ENCODE peak calls at places on chromosomes 7 and 10, in four cellular contexts. N, F, B and I are unnamed samples.
A peak's percentile ranks its signal among the peaks of the same experiment; 100 is the strongest.

GRCh38 chr7:30154111-30154587 is 19.4 kb downstream of the MTURN start:
- DNase-seq in N (no peak), F (no peak), B (no peak), I (no peak)

GRCh38 chr7:39700932-39701331 is 77.6 kb downstream of the RALA start:
- DNase-seq in N (no peak), F (no peak), B (peak; percentile 67), I (no peak)

GRCh38 chr7:81882086-81882485 is 112.2 kb upstream of the HGF start:
- DNase-seq in N (no peak), F (no peak), B (no peak), I (no peak)

GRCh38 chr10:11813855-11814557 is 9.2 kb upstream of the PROSER2 start:
- DNase-seq in N (no peak), F (no peak), B (no peak), I (no peak)

GRCh38 chr7:73329861-73330581 is 2.1 kb downstream of the FKBP6 start:
- DNase-seq in N (no peak), F (no peak), B (no peak), I (no peak)

GRCh38 chr7:75040512-75040911 is 33.1 kb downstream of the RCC1L start:
- DNase-seq in N (no peak), F (no peak), B (no peak), I (no peak)

GRCh38 chr10:101545898-101546297 is 42.2 kb downstream of the POLL start:
- DNase-seq in N (no peak), F (no peak), B (no peak), I (no peak)

GRCh38 chr7:2032876-2033407 is 199.8 kb downstream of the MAD1L1 start:
- DNase-seq in N (no peak), F (peak; percentile 29), B (peak; percentile 49), I (no peak)

GRCh38 chr10:89516149-89516832 is 19.1 kb downstream of the SLC16A12 start:
- DNase-seq in N (no peak), F (peak; percentile 64), B (peak; percentile 70), I (peak; percentile 66)

GRCh38 chr10:93071674-93072224 is 1.9 kb upstream of the CYP26A1 start:
- DNase-seq in N (no peak), F (peak; percentile 45), B (no peak), I (no peak)

GRCh38 chr7:31890751-31891150 is 179.5 kb downstream of the PDE1C start:
- DNase-seq in N (no peak), F (no peak), B (no peak), I (no peak)

GRCh38 chr7:105602325-105603305 is 21.3 kb upstream of the EFCAB10 start:
- DNase-seq in N (no peak), F (no peak), B (no peak), I (no peak)

GRCh38 chr10:35546824-35547225 is 58.3 kb upstream of the GJD4 start:
- DNase-seq in N (no peak), F (no peak), B (no peak), I (no peak)

GRCh38 chr7:17304926-17305325 is 6.5 kb downstream of the AHR start:
- DNase-seq in N (no peak), F (no peak), B (no peak), I (no peak)

GRCh38 chr7:31408120-31408729 is 67.7 kb upstream of the NEUROD6 start:
- DNase-seq in N (no peak), F (no peak), B (no peak), I (no peak)

GRCh38 chr10:20363666-20364065 is 533.4 kb downstream of the NEBL start:
- DNase-seq in N (no peak), F (no peak), B (no peak), I (no peak)

GRCh38 chr7:75813084-75813483 is 522 bp downstream of the CCL24 start:
- DNase-seq in N (no peak), F (no peak), B (no peak), I (no peak)

GRCh38 chr10:10128387-10128786 is 889.3 kb upstream of the CELF2 start:
- DNase-seq in N (no peak), F (no peak), B (no peak), I (no peak)

GRCh38 chr7:31648288-31648687 is 38.7 kb upstream of the PPP1R17 start:
- DNase-seq in N (no peak), F (no peak), B (no peak), I (no peak)

GRCh38 chr10:44850356-44850934 is 60.7 kb upstream of the TMEM72 start:
- DNase-seq in N (no peak), F (peak; percentile 23), B (no peak), I (no peak)

GRCh38 chr10:7488418-7488829 is 77.6 kb upstream of the SFMBT2 start:
- DNase-seq in N (no peak), F (no peak), B (no peak), I (peak; percentile 40)

GRCh38 chr10:31656820-31657470 is 271.7 kb downstream of the ARHGAP12 start:
- DNase-seq in N (no peak), F (no peak), B (no peak), I (no peak)

GRCh38 chr10:26697922-26698608 is 564 bp downstream of the PDSS1 start:
- DNase-seq in N (no peak), F (no peak), B (no peak), I (no peak)

GRCh38 chr10:60073397-60073780 is 167.0 kb upstream of the CCDC6 start:
- DNase-seq in N (no peak), F (no peak), B (no peak), I (no peak)

GRCh38 chr7:122736183-122736582 is 33.5 kb upstream of the RNF148 start:
- DNase-seq in N (no peak), F (no peak), B (no peak), I (no peak)

GRCh38 chr10:33235951-33236350 is 98.5 kb downstream of the NRP1 start:
- DNase-seq in N (no peak), F (no peak), B (no peak), I (no peak)

GRCh38 chr7:44748948-44749731 is 493 bp downstream of the ZMIZ2 start:
- DNase-seq in N (no peak), F (peak; percentile 69), B (no peak), I (no peak)
- H3K27ac ChIP-seq in N (peak overlapping the region; percentile 96), F (peak overlapping the region; percentile 99), B (peak overlapping the region; percentile 83), I (peak overlapping the region; percentile 69)

GRCh38 chr10:99906470-99906869 is 103.3 kb downstream of the DNMBP start:
- DNase-seq in N (no peak), F (peak; percentile 81), B (no peak), I (peak; percentile 23)
- TF ChIP-seq CTCF in N (no peak), F (no peak), B (no peak), I (no peak)

GRCh38 chr7:92137531-92137930 is 3.3 kb upstream of the CYP51A1 start:
- DNase-seq in N (no peak), F (no peak), B (no peak), I (peak; percentile 78)
- H3K27ac ChIP-seq in N (no peak overlapping the region), F (no peak overlapping the region), B (no peak overlapping the region), I (no peak overlapping the region)

GRCh38 chr10:77606751-77607150 is 30.9 kb downstream of the KCNMA1 start:
- DNase-seq in N (peak; percentile 68), F (no peak), B (no peak), I (no peak)

GRCh38 chr10:77604941-77605351 is 32.7 kb downstream of the KCNMA1 start:
- DNase-seq in N (no peak), F (no peak), B (no peak), I (no peak)

GRCh38 chr10:77603529-77603927 is 34.1 kb downstream of the KCNMA1 start:
- DNase-seq in N (no peak), F (peak; percentile 66), B (no peak), I (no peak)

GRCh38 chr10:77604063-77604462 is 33.5 kb downstream of the KCNMA1 start:
- DNase-seq in N (no peak), F (no peak), B (no peak), I (no peak)

DNA sequence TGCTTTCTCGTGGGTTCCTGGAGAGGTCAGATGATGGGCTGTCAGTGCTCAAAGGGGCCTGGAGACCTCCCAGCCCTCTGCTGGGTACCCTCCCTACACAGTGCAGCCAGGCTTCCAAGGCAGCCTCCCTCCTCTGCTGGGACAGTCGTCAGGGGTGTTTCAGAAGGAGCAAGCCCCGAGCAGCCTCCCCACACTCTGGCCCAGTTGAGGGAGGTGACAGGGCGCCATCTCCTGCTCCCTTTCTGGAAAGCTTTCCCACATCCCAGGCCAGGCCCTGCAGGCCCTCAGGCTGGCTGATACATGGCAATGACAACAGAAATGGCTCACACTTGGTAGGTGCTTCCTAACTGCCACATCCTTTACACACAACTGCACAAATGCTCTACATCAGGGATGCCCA is 32.1 kb downstream of the KCNMA1 start:
- DNase-seq in N (no peak), F (no peak), B (no peak), I (no peak)
- TF ChIP-seq CTCF in N (no peak), F (no peak), B (no peak), I (no peak)

GRCh38 chr10:63213489-63213888 is 80.4 kb downstream of the NRBF2 start:
- DNase-seq in N (no peak), F (no peak), B (no peak), I (no peak)

GRCh38 chr10:63206997-63207952 is 74.1 kb downstream of the NRBF2 start:
- DNase-seq in N (no peak), F (no peak), B (no peak), I (peak; percentile 50)

GRCh38 chr10:63209703-63210102 is 76.6 kb downstream of the NRBF2 start:
- DNase-seq in N (no peak), F (no peak), B (no peak), I (no peak)

GRCh38 chr10:63208981-63209380 is 75.9 kb downstream of the NRBF2 start:
- DNase-seq in N (no peak), F (no peak), B (no peak), I (no peak)

GRCh38 chr10:63210611-63211196 is 77.6 kb downstream of the NRBF2 start:
- DNase-seq in N (no peak), F (no peak), B (no peak), I (no peak)
- H3K27ac ChIP-seq in N (no peak overlapping the region), F (peak overlapping the region; percentile 24), B (no peak overlapping the region), I (no peak overlapping the region)

GRCh38 chr7:151704284-151704968 is 172.5 kb downstream of the PRKAG2 start:
- DNase-seq in N (no peak), F (peak; percentile 35), B (no peak), I (no peak)

GRCh38 chr7:151706568-151707469 is 170.1 kb downstream of the PRKAG2 start:
- DNase-seq in N (no peak), F (peak; percentile 15), B (no peak), I (no peak)

GRCh38 chr7:151704969-151705743 is 171.8 kb downstream of the PRKAG2 start:
- DNase-seq in N (no peak), F (no peak), B (no peak), I (no peak)

GRCh38 chr7:151707757-151708156 is 169.2 kb downstream of the PRKAG2 start:
- DNase-seq in N (no peak), F (no peak), B (no peak), I (no peak)

GRCh38 chr7:151705744-151706567 is 171.0 kb downstream of the PRKAG2 start:
- DNase-seq in N (no peak), F (peak; percentile 76), B (no peak), I (no peak)
- TF ChIP-seq CTCF in N (no peak), F (peak; percentile 42), B (peak; percentile 47), I (peak; percentile 45)

GRCh38 chr10:3538291-3538849 is 246.6 kb downstream of the KLF6 start:
- DNase-seq in N (no peak), F (no peak), B (no peak), I (no peak)
- H3K27ac ChIP-seq in N (peak overlapping the region; percentile 60), F (peak overlapping the region; percentile 37), B (peak overlapping the region; percentile 37), I (no peak overlapping the region)